ENCODE peak calls at places on chromosome 1, in eight cellular contexts. A, Y, T, M, H, N, D and Z are unnamed samples.

GRCh38 chr1:109931189-109931672 is 20.6 kb downstream of the CSF1 start:
- DNase-seq in A (peak), Y (no peak), T (peak), M (peak), H (no peak), N (peak), D (no peak), Z (peak)

GRCh38 chr1:168001213-168001612 is 64.3 kb upstream of the MPC2 start:
- DNase-seq in A (no peak), Y (no peak), T (no peak), M (no peak), H (no peak), N (no peak), D (no peak), Z (no peak)

GRCh38 chr1:54376085-54377039 is 29.8 kb downstream of the SSBP3 start:
- DNase-seq in A (peak), Y (peak), T (no peak), M (peak), H (no peak), N (no peak), D (no peak), Z (no peak)

GRCh38 chr1:65429806-65430205 is 9.3 kb downstream of the LEPR start:
- DNase-seq in A (peak), Y (no peak), T (no peak), M (no peak), H (no peak), N (peak), D (no peak), Z (peak)

GRCh38 chr1:83998599-83999315 is at the start of gene TTLL7:
- DNase-seq in A (peak), Y (peak), T (peak), M (peak), H (peak), N (peak), D (peak), Z (no peak)

GRCh38 chr1:146012703-146013565 is 8.6 kb downstream of the HJV start:
- DNase-seq in A (peak), Y (peak), T (no peak), M (no peak), H (peak), N (peak), D (no peak), Z (peak)

GRCh38 chr1:248696261-248696660 is 6.3 kb downstream of the OR14I1 start:
- DNase-seq in A (peak), Y (no peak), T (no peak), M (peak), H (no peak), N (no peak), D (no peak), Z (no peak)

GRCh38 chr1:234311414-234311813 is 61.8 kb upstream of the COA6 start:
- DNase-seq in A (no peak), Y (no peak), T (no peak), M (no peak), H (no peak), N (no peak), D (no peak), Z (no peak)

GRCh38 chr1:245298781-245299180 is 144.0 kb downstream of the KIF26B start:
- DNase-seq in A (no peak), Y (no peak), T (no peak), M (no peak), H (peak), N (peak), D (no peak), Z (peak)

GRCh38 chr1:89938171-89939055 is 56.5 kb upstream of the ZNF326 start:
- DNase-seq in A (no peak), Y (no peak), T (no peak), M (no peak), H (no peak), N (peak), D (no peak), Z (peak)

GRCh38 chr1:48530727-48531351 is 58.8 kb upstream of the SPATA6 start:
- DNase-seq in A (peak), Y (peak), T (peak), M (peak), H (peak), N (peak), D (no peak), Z (peak)

GRCh38 chr1:220908757-220909156 is 29.5 kb downstream of the HLX start:
- DNase-seq in A (no peak), Y (peak), T (no peak), M (no peak), H (no peak), N (peak), D (no peak), Z (peak)

GRCh38 chr1:53314096-53314495 is 13.8 kb downstream of the LRP8 start:
- DNase-seq in A (no peak), Y (no peak), T (no peak), M (no peak), H (no peak), N (no peak), D (no peak), Z (no peak)

GRCh38 chr1:89732643-89733222 is 88.1 kb upstream of the LRRC8D start:
- DNase-seq in A (no peak), Y (no peak), T (no peak), M (no peak), H (no peak), N (no peak), D (no peak), Z (no peak)

GRCh38 chr1:16125088-16125470 is 30.8 kb downstream of the EPHA2 start:
- DNase-seq in A (no peak), Y (no peak), T (peak), M (no peak), H (no peak), N (no peak), D (no peak), Z (no peak)

GRCh38 chr1:30313584-30313983 is 409.8 kb downstream of the MATN1 start:
- DNase-seq in A (no peak), Y (no peak), T (no peak), M (no peak), H (no peak), N (no peak), D (no peak), Z (no peak)

GRCh38 chr1:208107817-208108608 is 136.2 kb downstream of the PLXNA2 start:
- DNase-seq in A (peak), Y (no peak), T (no peak), M (no peak), H (no peak), N (peak), D (no peak), Z (peak)

GRCh38 chr1:18549896-18550295 is 69.2 kb downstream of the KLHDC7A start:
- DNase-seq in A (no peak), Y (no peak), T (no peak), M (no peak), H (no peak), N (no peak), D (no peak), Z (no peak)

GRCh38 chr1:196148367-196148970 is 459.8 kb downstream of the KCNT2 start:
- DNase-seq in A (no peak), Y (no peak), T (no peak), M (no peak), H (peak), N (peak), D (no peak), Z (peak)

GRCh38 chr1:18707696-18708257 is 77.1 kb downstream of the PAX7 start:
- DNase-seq in A (no peak), Y (no peak), T (no peak), M (no peak), H (no peak), N (no peak), D (no peak), Z (no peak)

GRCh38 chr1:22231068-22231593 is 88.2 kb upstream of the WNT4 start:
- DNase-seq in A (no peak), Y (no peak), T (no peak), M (no peak), H (no peak), N (no peak), D (no peak), Z (no peak)

GRCh38 chr1:25733271-25733670 is 66.7 kb upstream of the SELENON start:
- DNase-seq in A (no peak), Y (no peak), T (no peak), M (no peak), H (no peak), N (no peak), D (no peak), Z (no peak)

GRCh38 chr1:54792686-54793282 is 8.3 kb downstream of the TTC22 start:
- DNase-seq in A (no peak), Y (no peak), T (no peak), M (no peak), H (peak), N (no peak), D (no peak), Z (no peak)

GRCh38 chr1:12161662-12162458 is 4.9 kb upstream of the TNFRSF1B start:
- DNase-seq in A (peak), Y (no peak), T (peak), M (peak), H (no peak), N (peak), D (peak), Z (peak)

GRCh38 chr1:54135436-54136120 is 17.2 kb downstream of the CDCP2 start:
- DNase-seq in A (no peak), Y (no peak), T (no peak), M (no peak), H (no peak), N (peak), D (no peak), Z (peak)

GRCh38 chr1:1001631-1002300 is 1.9 kb upstream of the HES4 start:
- DNase-seq in A (peak), Y (peak), T (peak), M (peak), H (no peak), N (peak), D (peak), Z (peak)

GRCh38 chr1:95012389-95012788 is 60.4 kb downstream of the ALG14 start:
- DNase-seq in A (peak), Y (no peak), T (no peak), M (no peak), H (no peak), N (peak), D (no peak), Z (peak)

GRCh38 chr1:25561426-25562100 is 18.2 kb downstream of the LDLRAP1 start:
- DNase-seq in A (no peak), Y (no peak), T (no peak), M (no peak), H (no peak), N (no peak), D (no peak), Z (no peak)

GRCh38 chr1:227759345-227760300 is 24.4 kb downstream of the SNAP47 start:
- DNase-seq in A (no peak), Y (no peak), T (no peak), M (peak), H (no peak), N (peak), D (no peak), Z (peak)

GRCh38 chr1:6599141-6599975 is 3.3 kb downstream of the KLHL21 start:
- DNase-seq in A (no peak), Y (peak), T (no peak), M (peak), H (no peak), N (no peak), D (no peak), Z (no peak)

GRCh38 chr1:214332950-214333798 is 52.2 kb downstream of the SMYD2 start:
- DNase-seq in A (peak), Y (peak), T (peak), M (peak), H (peak), N (peak), D (no peak), Z (peak)

GRCh38 chr1:240464099-240464498 is 147.9 kb downstream of the GREM2 start:
- DNase-seq in A (no peak), Y (no peak), T (no peak), M (no peak), H (no peak), N (no peak), D (no peak), Z (no peak)

GRCh38 chr1:5993553-5994510 is 1.6 kb upstream of the NPHP4 start:
- DNase-seq in A (no peak), Y (no peak), T (peak), M (no peak), H (no peak), N (no peak), D (no peak), Z (no peak)

GRCh38 chr1:67570473-67571143 is 114.4 kb upstream of the GADD45A start:
- DNase-seq in A (peak), Y (no peak), T (no peak), M (no peak), H (no peak), N (peak), D (no peak), Z (peak)

GRCh38 chr1:199866210-199866617 is 161.3 kb upstream of the NR5A2 start:
- DNase-seq in A (no peak), Y (no peak), T (no peak), M (no peak), H (no peak), N (no peak), D (no peak), Z (no peak)

GRCh38 chr1:222618880-222619321 is 1.0 kb downstream of the MIA3 start:
- DNase-seq in A (peak), Y (no peak), T (peak), M (peak), H (no peak), N (peak), D (no peak), Z (peak)

GRCh38 chr1:20366766-20367602 is 76.3 kb downstream of the VWA5B1 start:
- DNase-seq in A (peak), Y (no peak), T (peak), M (peak), H (peak), N (peak), D (no peak), Z (peak)

GRCh38 chr1:46199233-46199749 is 1.1 kb upstream of the POMGNT1 start:
- DNase-seq in A (no peak), Y (no peak), T (no peak), M (no peak), H (no peak), N (no peak), D (no peak), Z (no peak)

GRCh38 chr1:13584876-13585598 is 1.4 kb downstream of the PDPN start:
- DNase-seq in A (no peak), Y (no peak), T (no peak), M (no peak), H (no peak), N (no peak), D (no peak), Z (no peak)